ENCODE peak calls at places on chromosome 9, in four cellular contexts. P is EH; E is Jurkat, Clone E6-1; L is iPS-NIHi11. Q is an unnamed sample.

GRCh38 chr9:6645153-6646027 is at the start of gene GLDC:
- DNase-seq in P (no peak), E (peak; percentile 50), L (peak; percentile 97), Q (no peak)

GRCh38 chr9:90249094-90249493 is 393.5 kb downstream of the DIRAS2 start:
- DNase-seq in P (no peak), E (no peak), L (no peak), Q (no peak)

GRCh38 chr9:12880406-12881016 is 105.7 kb downstream of the LURAP1L start:
- DNase-seq in P (peak; percentile 16), E (no peak), L (no peak), Q (peak; percentile 28)

GRCh38 chr9:38074441-38074943 is 5.5 kb upstream of the SHB start:
- DNase-seq in P (peak; percentile 90), E (no peak), L (no peak), Q (no peak)

GRCh38 chr9:2066312-2067273 is 51.4 kb downstream of the SMARCA2 start:
- DNase-seq in P (peak; percentile 79), E (peak; percentile 17), L (peak; percentile 30), Q (peak; percentile 11)

GRCh38 chr9:4866239-4866969 is 73.7 kb downstream of the RCL1 start:
- DNase-seq in P (peak; percentile 20), E (no peak), L (no peak), Q (no peak)

GRCh38 chr9:133955821-133956411 is 36.2 kb downstream of the VAV2 start:
- DNase-seq in P (peak; percentile 11), E (no peak), L (peak; percentile 84), Q (peak; percentile 71)

GRCh38 chr9:68947015-68947414 is 66.9 kb downstream of the PRKACG start:
- DNase-seq in P (no peak), E (no peak), L (peak; percentile 50), Q (no peak)

GRCh38 chr9:134033516-134034214 is 8.4 kb downstream of the BRD3OS start:
- DNase-seq in P (no peak), E (no peak), L (no peak), Q (no peak)

GRCh38 chr9:125549465-125550215 is 157.4 kb downstream of the MAPKAP1 start:
- DNase-seq in P (peak; percentile 44), E (no peak), L (no peak), Q (no peak)

GRCh38 chr9:34809504-34810186 is 99.7 kb upstream of the CCL21 start:
- DNase-seq in P (peak; percentile 1), E (no peak), L (peak; percentile 79), Q (peak; percentile 10)

GRCh38 chr9:72464819-72465218 is 56.6 kb upstream of the TMC1 start:
- DNase-seq in P (no peak), E (no peak), L (no peak), Q (peak; percentile 16)

GRCh38 chr9:137049544-137050449 is 3.8 kb upstream of the NPDC1 start:
- DNase-seq in P (peak; percentile 51), E (no peak), L (peak; percentile 71), Q (peak; percentile 32)

GRCh38 chr9:2174321-2174720 is 159.2 kb downstream of the SMARCA2 start:
- DNase-seq in P (no peak), E (no peak), L (no peak), Q (no peak)

GRCh38 chr9:73906671-73907070 is 590.5 kb upstream of the RORB start:
- DNase-seq in P (no peak), E (no peak), L (no peak), Q (no peak)

GRCh38 chr9:534886-535285 is 306.6 kb upstream of the DMRT1 start:
- DNase-seq in P (no peak), E (no peak), L (no peak), Q (no peak)

GRCh38 chr9:79829566-79830347 is 258.0 kb downstream of the TLE4 start:
- DNase-seq in P (no peak), E (no peak), L (no peak), Q (no peak)

GRCh38 chr9:87713990-87714335 is 12.0 kb upstream of the CTSL start:
- DNase-seq in P (no peak), E (no peak), L (no peak), Q (no peak)

GRCh38 chr9:137183980-137184595 is 4.3 kb downstream of the ANAPC2 start:
- DNase-seq in P (no peak), E (no peak), L (no peak), Q (no peak)

GRCh38 chr9:13939129-13939528 is 374.8 kb downstream of the NFIB start:
- DNase-seq in P (peak; percentile 77), E (no peak), L (no peak), Q (peak; percentile 65)

GRCh38 chr9:125889524-125890473 is 142.6 kb downstream of the PBX3 start:
- DNase-seq in P (peak; percentile 83), E (no peak), L (peak; percentile 73), Q (peak; percentile 58)

GRCh38 chr9:129052592-129052991 is 16.2 kb downstream of the MIGA2 start:
- DNase-seq in P (no peak), E (no peak), L (peak; percentile 63), Q (no peak)

GRCh38 chr9:99867968-99868367 is 38.5 kb upstream of the STX17 start:
- DNase-seq in P (no peak), E (no peak), L (no peak), Q (no peak)

GRCh38 chr9:121706149-121706548 is 54.7 kb downstream of the DAB2IP start:
- DNase-seq in P (no peak), E (no peak), L (no peak), Q (no peak)

GRCh38 chr9:99966720-99967119 is 60.3 kb downstream of the STX17 start:
- DNase-seq in P (peak; percentile 40), E (no peak), L (peak; percentile 76), Q (peak; percentile 38)

GRCh38 chr9:15468113-15468512 is 42.7 kb downstream of the PSIP1 start:
- DNase-seq in P (no peak), E (no peak), L (no peak), Q (peak; percentile 12)

GRCh38 chr9:13160051-13160450 is 119.4 kb downstream of the MPDZ start:
- DNase-seq in P (peak; percentile 3), E (no peak), L (no peak), Q (no peak)

GRCh38 chr9:103186959-103187358 is 191.8 kb downstream of the CYLC2 start:
- DNase-seq in P (no peak), E (no peak), L (no peak), Q (no peak)

Q was measured in mesenchymal stem cell.